ENCODE peak calls at places on chromosomes 11 and 22, in seven cellular contexts. A, I, T, J, K, L and X are unnamed samples.

GRCh38 chr22:40491990-40492631 is 121.7 kb downstream of the SGSM3 start:
- DNase-seq in A (no peak), I (no peak), T (peak), J (no peak), K (no peak), L (no peak), X (peak)

GRCh38 chr11:27904358-27905055 is 203.4 kb downstream of the KIF18A start:
- DNase-seq in A (no peak), I (no peak), T (no peak), J (no peak), K (peak), L (no peak), X (no peak)

GRCh38 chr11:28773606-28774005 is 665.4 kb downstream of the METTL15 start:
- DNase-seq in A (no peak), I (no peak), T (no peak), J (no peak), K (no peak), L (no peak), X (no peak)

GRCh38 chr11:30342736-30343166 is 19.8 kb downstream of the ARL14EP start:
- DNase-seq in A (no peak), I (no peak), T (no peak), J (no peak), K (no peak), L (no peak), X (peak)

GRCh38 chr11:100875521-100875869 is 188.4 kb downstream of the ARHGAP42 start:
- DNase-seq in A (no peak), I (no peak), T (no peak), J (no peak), K (no peak), L (no peak), X (no peak)

GRCh38 chr22:40345271-40345670 is 1.0 kb upstream of the ADSL start:
- DNase-seq in A (no peak), I (no peak), T (no peak), J (no peak), K (no peak), L (no peak), X (no peak)

GRCh38 chr11:44861829-44862545 is 88.7 kb downstream of the TP53I11 start:
- DNase-seq in A (peak), I (peak), T (peak), J (peak), K (peak), L (no peak), X (peak)

GRCh38 chr11:134696455-134696854 is 284.4 kb upstream of the B3GAT1 start:
- DNase-seq in A (no peak), I (no peak), T (no peak), J (no peak), K (no peak), L (no peak), X (no peak)

GRCh38 chr22:48547971-48548370 is 1279.7 kb downstream of the BRD1 start:
- DNase-seq in A (no peak), I (no peak), T (no peak), J (no peak), K (no peak), L (no peak), X (no peak)

GRCh38 chr22:29143848-29144785 is 61.6 kb upstream of the EMID1 start:
- DNase-seq in A (peak), I (no peak), T (no peak), J (no peak), K (no peak), L (no peak), X (peak)

GRCh38 chr11:121374286-121374985 is 77.7 kb upstream of the SORL1 start:
- DNase-seq in A (no peak), I (no peak), T (no peak), J (no peak), K (no peak), L (no peak), X (no peak)

GRCh38 chr11:27414644-27415043 is 51.6 kb upstream of the CCDC34 start:
- DNase-seq in A (no peak), I (no peak), T (no peak), J (no peak), K (no peak), L (no peak), X (no peak)

GRCh38 chr11:16945671-16946469 is 68.3 kb downstream of the PLEKHA7 start:
- DNase-seq in A (peak), I (peak), T (peak), J (no peak), K (peak), L (peak), X (peak)

GRCh38 chr11:16613401-16614381 is 124.8 kb upstream of the C11orf58 start:
- DNase-seq in A (peak), I (peak), T (peak), J (peak), K (peak), L (peak), X (peak)